ENCODE peak calls at places on chromosomes 16 and 17, in nine cellular contexts. One of them, this sample, is unnamed.

GRCh38 chr17:40903129-40903847 is 18.2 kb upstream of the KRT20 start:
- DNase-seq in right lobe of liver: no peak
- DNase-seq in psoas muscle: no peak
- DNase-seq in foreskin keratinocyte: peak; percentile 66
- DNase-seq in A549: peak; percentile 94
- DNase-seq in PC-3: peak; percentile 93
- DNase-seq in CD4-positive, alpha-beta memory T cell: no peak
- DNase-seq in sigmoid colon: no peak
- DNase-seq in fibroblast of lung: peak; percentile 74
- DNase-seq in this sample: no peak

GRCh38 chr17:72498671-72499210 is 377.9 kb downstream of the SOX9 start:
- DNase-seq in fibroblast of lung: peak; percentile 25
- DNase-seq in A549: no peak
- DNase-seq in foreskin keratinocyte: no peak
- DNase-seq in CD4-positive, alpha-beta memory T cell: no peak
- DNase-seq in sigmoid colon: no peak
- DNase-seq in right lobe of liver: no peak
- DNase-seq in PC-3: peak; percentile 40
- DNase-seq in psoas muscle: no peak
- DNase-seq in this sample: no peak

GRCh38 chr16:57992084-57992483 is 8.4 kb downstream of the ZNF319 start:
- DNase-seq in PC-3: no peak
- DNase-seq in sigmoid colon: no peak
- DNase-seq in A549: no peak
- DNase-seq in fibroblast of lung: no peak
- DNase-seq in CD4-positive, alpha-beta memory T cell: no peak
- DNase-seq in psoas muscle: peak; percentile 39
- DNase-seq in foreskin keratinocyte: no peak
- DNase-seq in right lobe of liver: no peak
- DNase-seq in this sample: no peak

GRCh38 chr17:48719642-48720262 is 2.6 kb downstream of the PRAC1 start:
- DNase-seq in foreskin keratinocyte: no peak
- DNase-seq in A549: no peak
- DNase-seq in psoas muscle: no peak
- DNase-seq in PC-3: peak; percentile 91
- DNase-seq in fibroblast of lung: no peak
- DNase-seq in sigmoid colon: peak; percentile 43
- DNase-seq in CD4-positive, alpha-beta memory T cell: no peak
- DNase-seq in right lobe of liver: no peak
- DNase-seq in this sample: no peak

GRCh38 chr16:63289834-63290460 is 1253.7 kb upstream of the CDH8 start:
- DNase-seq in A549: peak; percentile 4
- DNase-seq in fibroblast of lung: peak; percentile 1
- DNase-seq in sigmoid colon: peak; percentile 60
- DNase-seq in foreskin keratinocyte: peak; percentile 5
- DNase-seq in CD4-positive, alpha-beta memory T cell: no peak
- DNase-seq in right lobe of liver: no peak
- DNase-seq in PC-3: peak; percentile 31
- DNase-seq in psoas muscle: no peak
- DNase-seq in this sample: no peak

GRCh38 chr17:19886116-19886515 is 18.4 kb upstream of the ULK2 start:
- DNase-seq in CD4-positive, alpha-beta memory T cell: no peak
- DNase-seq in foreskin keratinocyte: no peak
- DNase-seq in psoas muscle: no peak
- DNase-seq in A549: no peak
- DNase-seq in sigmoid colon: no peak
- DNase-seq in PC-3: no peak
- DNase-seq in right lobe of liver: no peak
- DNase-seq in fibroblast of lung: no peak
- DNase-seq in this sample: no peak

GRCh38 chr17:37239690-37240344 is 136.0 kb upstream of the C17orf78 start:
- DNase-seq in psoas muscle: no peak
- DNase-seq in right lobe of liver: no peak
- DNase-seq in CD4-positive, alpha-beta memory T cell: peak; percentile 6
- DNase-seq in fibroblast of lung: peak; percentile 46
- DNase-seq in foreskin keratinocyte: peak; percentile 4
- DNase-seq in PC-3: peak; percentile 38
- DNase-seq in A549: peak; percentile 38
- DNase-seq in sigmoid colon: no peak
- DNase-seq in this sample: no peak

GRCh38 chr17:82984751-82985435 is 94.5 kb upstream of the METRNL start:
- DNase-seq in right lobe of liver: peak; percentile 42
- DNase-seq in PC-3: peak; percentile 19
- DNase-seq in foreskin keratinocyte: no peak
- DNase-seq in CD4-positive, alpha-beta memory T cell: no peak
- DNase-seq in A549: no peak
- DNase-seq in sigmoid colon: no peak
- DNase-seq in fibroblast of lung: peak; percentile 12
- DNase-seq in psoas muscle: no peak
- DNase-seq in this sample: no peak

GRCh38 chr17:57862990-57863667 is 13.3 kb upstream of the MRPS23 start:
- DNase-seq in fibroblast of lung: peak; percentile 27
- DNase-seq in sigmoid colon: peak; percentile 67
- DNase-seq in psoas muscle: no peak
- DNase-seq in A549: no peak
- DNase-seq in CD4-positive, alpha-beta memory T cell: no peak
- DNase-seq in right lobe of liver: no peak
- DNase-seq in foreskin keratinocyte: no peak
- DNase-seq in PC-3: no peak
- DNase-seq in this sample: peak; percentile 56

GRCh38 chr16:20878682-20879147 is 21.4 kb downstream of the DCUN1D3 start:
- DNase-seq in CD4-positive, alpha-beta memory T cell: no peak
- DNase-seq in foreskin keratinocyte: no peak
- DNase-seq in psoas muscle: no peak
- DNase-seq in right lobe of liver: peak; percentile 85
- DNase-seq in fibroblast of lung: no peak
- DNase-seq in A549: no peak
- DNase-seq in sigmoid colon: no peak
- DNase-seq in PC-3: no peak
- DNase-seq in this sample: no peak

GRCh38 chr16:20875358-20875656 is 24.9 kb downstream of the DCUN1D3 start:
- DNase-seq in psoas muscle: no peak
- DNase-seq in right lobe of liver: no peak
- DNase-seq in fibroblast of lung: no peak
- DNase-seq in PC-3: no peak
- DNase-seq in sigmoid colon: no peak
- DNase-seq in A549: no peak
- DNase-seq in foreskin keratinocyte: no peak
- DNase-seq in CD4-positive, alpha-beta memory T cell: no peak
- DNase-seq in this sample: no peak

GRCh38 chr16:20880867-20881866 is 19.0 kb downstream of the DCUN1D3 start:
- DNase-seq in fibroblast of lung: no peak
- DNase-seq in right lobe of liver: no peak
- DNase-seq in PC-3: peak; percentile 29
- DNase-seq in sigmoid colon: no peak
- DNase-seq in A549: no peak
- DNase-seq in foreskin keratinocyte: no peak
- DNase-seq in CD4-positive, alpha-beta memory T cell: no peak
- DNase-seq in psoas muscle: no peak
- DNase-seq in this sample: no peak

GRCh38 chr16:20883554-20884239 is 16.5 kb downstream of the DCUN1D3 start:
- DNase-seq in right lobe of liver: no peak
- DNase-seq in PC-3: no peak
- DNase-seq in A549: no peak
- DNase-seq in psoas muscle: no peak
- DNase-seq in sigmoid colon: no peak
- DNase-seq in foreskin keratinocyte: no peak
- DNase-seq in fibroblast of lung: no peak
- DNase-seq in CD4-positive, alpha-beta memory T cell: no peak
- DNase-seq in this sample: no peak

DNA sequence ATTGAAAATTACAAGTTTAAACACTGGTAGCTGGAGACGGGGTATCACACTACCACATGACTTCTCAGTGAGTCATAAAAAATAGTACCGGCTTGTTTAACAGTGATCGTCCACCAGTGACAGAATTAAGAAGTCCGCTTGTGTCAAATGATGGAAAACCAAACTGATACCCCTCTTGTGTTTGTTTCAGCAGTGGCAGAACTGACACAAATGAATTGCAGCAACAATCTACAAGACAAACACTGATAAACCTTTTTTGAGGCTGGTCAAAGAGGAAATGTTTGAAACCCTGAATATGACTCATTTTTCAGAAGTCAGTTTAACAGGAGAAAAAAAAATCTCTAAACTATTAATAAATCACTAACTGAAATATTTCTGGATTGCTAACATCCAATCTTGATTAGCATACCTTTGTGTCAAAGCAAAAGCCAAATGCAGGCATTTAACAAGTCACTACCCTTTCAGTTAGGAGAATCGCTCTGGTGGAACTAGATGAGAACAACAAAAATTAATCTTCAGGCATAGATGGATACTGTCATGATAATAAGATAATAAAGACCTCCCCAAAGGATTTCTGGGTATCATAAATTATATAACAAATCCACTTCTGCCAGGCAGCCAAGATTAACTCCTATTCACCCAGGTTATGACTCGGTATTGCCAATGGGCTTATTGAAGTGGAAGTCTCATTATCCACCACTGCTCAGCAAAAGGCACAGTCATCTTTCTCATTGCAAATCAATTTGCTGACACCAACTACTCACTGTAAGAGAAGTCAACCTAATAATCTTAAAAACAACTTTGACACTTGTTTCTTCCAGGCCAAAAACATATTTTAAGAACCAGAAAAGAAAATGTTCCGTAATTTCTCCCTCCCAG is 20.7 kb downstream of the DCUN1D3 start:
- DNase-seq in A549: peak; percentile 48
- DNase-seq in PC-3: peak; percentile 35
- DNase-seq in foreskin keratinocyte: peak; percentile 35
- DNase-seq in psoas muscle: no peak
- DNase-seq in CD4-positive, alpha-beta memory T cell: no peak
- DNase-seq in fibroblast of lung: peak; percentile 80
- DNase-seq in sigmoid colon: no peak
- DNase-seq in right lobe of liver: no peak
- DNase-seq in this sample: no peak
- H3K27ac ChIP-seq in A549: peak overlapping the region; percentile 80
- H3K27ac ChIP-seq in PC-3: peak overlapping the region; percentile 40
- H3K27ac ChIP-seq in foreskin keratinocyte: peak overlapping the region; percentile 65
- H3K27ac ChIP-seq in psoas muscle: peak overlapping the region; percentile 12
- H3K27ac ChIP-seq in CD4-positive, alpha-beta memory T cell: no peak overlapping the region
- H3K27ac ChIP-seq in fibroblast of lung: peak overlapping the region; percentile 37
- H3K27ac ChIP-seq in sigmoid colon: peak overlapping the region; percentile 72
- H3K27ac ChIP-seq in right lobe of liver: peak overlapping the region; percentile 56
- H3K27ac ChIP-seq in this sample: peak overlapping the region; percentile 46

DNA sequence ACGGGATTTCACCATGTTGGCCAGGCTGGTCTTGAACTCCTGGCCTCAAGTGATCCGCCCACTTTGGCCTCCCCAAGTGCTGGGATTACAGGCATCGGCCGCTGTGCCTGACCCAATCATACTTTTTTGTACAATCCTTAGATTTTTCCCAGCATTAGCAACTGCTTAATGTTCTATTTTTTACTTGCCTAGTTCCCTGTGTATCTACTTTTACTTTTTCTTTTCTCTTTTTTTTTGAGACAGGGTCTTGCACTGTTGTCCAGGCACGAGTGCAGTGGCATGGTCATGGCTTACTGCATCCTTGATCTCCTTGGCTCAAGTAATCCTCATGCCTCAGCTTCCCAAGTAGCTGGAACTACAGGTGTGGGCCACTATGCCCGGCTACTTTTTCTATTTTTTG is 9.5 kb downstream of the GRB2 start:
- DNase-seq in fibroblast of lung: no peak
- DNase-seq in sigmoid colon: no peak
- DNase-seq in PC-3: no peak
- DNase-seq in A549: no peak
- DNase-seq in CD4-positive, alpha-beta memory T cell: no peak
- DNase-seq in right lobe of liver: no peak
- DNase-seq in psoas muscle: no peak
- DNase-seq in foreskin keratinocyte: no peak
- DNase-seq in this sample: no peak
- H3K27ac ChIP-seq in fibroblast of lung: no peak overlapping the region
- H3K27ac ChIP-seq in sigmoid colon: no peak overlapping the region
- H3K27ac ChIP-seq in PC-3: no peak overlapping the region
- H3K27ac ChIP-seq in A549: peak overlapping the region; percentile 20
- H3K27ac ChIP-seq in CD4-positive, alpha-beta memory T cell: no peak overlapping the region
- H3K27ac ChIP-seq in right lobe of liver: no peak overlapping the region
- H3K27ac ChIP-seq in psoas muscle: peak overlapping the region; percentile 32
- H3K27ac ChIP-seq in foreskin keratinocyte: no peak overlapping the region
- H3K27ac ChIP-seq in this sample: no peak overlapping the region

DNA sequence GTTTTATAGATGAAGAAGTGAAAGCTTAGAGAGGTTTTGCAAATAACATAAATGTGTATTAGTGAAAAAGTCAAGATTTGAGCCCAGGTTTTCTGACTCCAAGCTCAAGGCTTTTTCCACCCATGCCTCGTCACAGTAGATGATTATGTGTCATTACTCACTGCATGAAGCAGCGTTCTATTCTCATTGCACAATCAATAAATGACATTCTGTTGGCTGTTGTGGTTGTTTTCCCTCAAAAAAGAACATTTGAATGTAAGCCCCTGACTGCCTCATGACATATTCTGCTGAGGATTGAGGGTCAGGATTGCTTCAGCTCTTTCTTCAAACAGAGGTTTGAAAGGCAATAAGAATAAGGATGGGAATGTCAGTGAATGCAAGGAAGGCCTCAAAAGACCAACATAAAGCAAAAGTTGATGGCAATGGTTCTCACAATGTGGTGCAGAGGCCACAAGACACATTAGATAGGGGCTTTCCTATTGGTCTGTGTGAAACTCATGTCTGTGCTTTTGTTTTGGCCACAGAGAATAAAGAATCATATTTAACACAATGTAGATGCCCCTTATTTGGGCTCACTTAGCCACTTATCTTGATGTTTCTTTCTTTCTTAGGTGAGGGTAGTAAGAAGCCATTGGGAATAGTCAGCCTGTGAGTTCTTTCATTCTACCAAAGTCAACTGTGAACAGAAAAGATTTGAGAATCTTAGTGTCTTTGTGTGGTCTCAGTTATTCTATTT is 5.4 kb upstream of the MMD start:
- DNase-seq in foreskin keratinocyte: no peak
- DNase-seq in sigmoid colon: no peak
- DNase-seq in right lobe of liver: no peak
- DNase-seq in fibroblast of lung: no peak
- DNase-seq in CD4-positive, alpha-beta memory T cell: no peak
- DNase-seq in PC-3: peak; percentile 49
- DNase-seq in A549: no peak
- DNase-seq in psoas muscle: no peak
- DNase-seq in this sample: no peak
- H3K27ac ChIP-seq in foreskin keratinocyte: no peak overlapping the region
- H3K27ac ChIP-seq in sigmoid colon: no peak overlapping the region
- H3K27ac ChIP-seq in right lobe of liver: no peak overlapping the region
- H3K27ac ChIP-seq in fibroblast of lung: no peak overlapping the region
- H3K27ac ChIP-seq in CD4-positive, alpha-beta memory T cell: no peak overlapping the region
- H3K27ac ChIP-seq in PC-3: no peak overlapping the region
- H3K27ac ChIP-seq in A549: peak overlapping the region; percentile 18
- H3K27ac ChIP-seq in psoas muscle: no peak overlapping the region
- H3K27ac ChIP-seq in this sample: peak overlapping the region; percentile 69

DNA sequence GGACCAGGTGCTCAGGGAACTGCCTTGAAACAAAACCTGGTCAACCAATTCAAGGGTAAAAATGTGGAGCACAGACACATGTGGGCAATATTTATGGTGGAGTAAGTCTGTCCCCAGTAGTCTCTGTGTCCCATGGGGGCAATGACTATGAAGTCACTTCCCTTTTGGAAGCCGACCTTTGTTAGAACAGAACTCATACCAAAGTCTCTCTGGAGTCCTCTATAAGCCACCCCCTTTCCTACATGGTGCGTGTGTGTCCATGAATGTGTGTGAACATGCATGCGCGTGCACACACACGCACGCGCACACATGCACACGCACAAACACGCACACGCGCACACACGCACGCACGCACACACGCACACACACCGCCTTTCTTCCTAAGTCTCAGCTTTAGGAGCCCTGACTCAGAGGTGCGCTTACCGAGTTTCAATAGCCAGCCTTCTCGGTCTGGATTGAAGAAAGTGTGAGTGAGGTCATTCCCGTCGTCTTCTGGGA is 84.2 kb downstream of the CYTH1 start:
- DNase-seq in sigmoid colon: no peak
- DNase-seq in right lobe of liver: peak; percentile 29
- DNase-seq in psoas muscle: no peak
- DNase-seq in fibroblast of lung: no peak
- DNase-seq in PC-3: no peak
- DNase-seq in CD4-positive, alpha-beta memory T cell: no peak
- DNase-seq in A549: no peak
- DNase-seq in foreskin keratinocyte: no peak
- DNase-seq in this sample: no peak
- H3K27ac ChIP-seq in sigmoid colon: no peak overlapping the region
- H3K27ac ChIP-seq in right lobe of liver: no peak overlapping the region
- H3K27ac ChIP-seq in psoas muscle: no peak overlapping the region
- H3K27ac ChIP-seq in fibroblast of lung: no peak overlapping the region
- H3K27ac ChIP-seq in PC-3: no peak overlapping the region
- H3K27ac ChIP-seq in CD4-positive, alpha-beta memory T cell: no peak overlapping the region
- H3K27ac ChIP-seq in A549: peak overlapping the region; percentile 30
- H3K27ac ChIP-seq in foreskin keratinocyte: no peak overlapping the region
- H3K27ac ChIP-seq in this sample: no peak overlapping the region

This sample was measured in caudate nucleus.